ENCODE peak calls at places on chromosomes 1 and 21, in four cellular contexts. V is body of pancreas, J is H1, Z is Peyer's patch. S is an unnamed sample.

GRCh38 chr1:224894915-224895314 is 34.6 kb upstream of the DNAH14 start:
- DNase-seq in V (no peak), J (no peak), Z (no peak), S (no peak)

GRCh38 chr1:211559222-211560010 is 19.5 kb downstream of the SLC30A1 start:
- DNase-seq in V (no peak), J (peak), Z (no peak), S (no peak)

GRCh38 chr21:30962013-30962412 is 76.3 kb downstream of the KRTAP19-8 start:
- DNase-seq in V (no peak), J (no peak), Z (no peak), S (no peak)

GRCh38 chr1:145979746-145980435 is 15.4 kb downstream of the POLR3GL start:
- DNase-seq in V (no peak), J (no peak), Z (peak), S (no peak)

GRCh38 chr1:40267767-40268187 is 9.7 kb downstream of the ZMPSTE24 start:
- DNase-seq in V (peak), J (no peak), Z (no peak), S (no peak)

GRCh38 chr1:234611153-234611798 is 1.3 kb upstream of the IRF2BP2 start:
- DNase-seq in V (peak), J (no peak), Z (peak), S (no peak)

GRCh38 chr1:229027622-229028182 is 243.2 kb upstream of the RAB4A start:
- DNase-seq in V (peak), J (no peak), Z (peak), S (no peak)

GRCh38 chr1:203531063-203531462 is 37.1 kb downstream of the OPTC start:
- DNase-seq in V (no peak), J (no peak), Z (no peak), S (no peak)

GRCh38 chr1:26327956-26328362 is 10.2 kb downstream of the CD52 start:
- DNase-seq in V (no peak), J (no peak), Z (no peak), S (no peak)

GRCh38 chr1:59128239-59128736 is 168.6 kb upstream of the FGGY start:
- DNase-seq in V (no peak), J (no peak), Z (no peak), S (no peak)

GRCh38 chr21:45074818-45075605 is 632 bp downstream of the ADARB1 start:
- DNase-seq in V (no peak), J (peak), Z (no peak), S (peak)

GRCh38 chr1:235597867-235598553 is 51.6 kb downstream of the GNG4 start:
- DNase-seq in V (no peak), J (no peak), Z (no peak), S (peak)

GRCh38 chr1:61081637-61082335 is 575 bp upstream of the NFIA start:
- DNase-seq in V (peak), J (peak), Z (peak), S (peak)

GRCh38 chr1:24925082-24925779 is 4.8 kb downstream of the RUNX3 start:
- DNase-seq in V (no peak), J (no peak), Z (peak), S (no peak)

DNA sequence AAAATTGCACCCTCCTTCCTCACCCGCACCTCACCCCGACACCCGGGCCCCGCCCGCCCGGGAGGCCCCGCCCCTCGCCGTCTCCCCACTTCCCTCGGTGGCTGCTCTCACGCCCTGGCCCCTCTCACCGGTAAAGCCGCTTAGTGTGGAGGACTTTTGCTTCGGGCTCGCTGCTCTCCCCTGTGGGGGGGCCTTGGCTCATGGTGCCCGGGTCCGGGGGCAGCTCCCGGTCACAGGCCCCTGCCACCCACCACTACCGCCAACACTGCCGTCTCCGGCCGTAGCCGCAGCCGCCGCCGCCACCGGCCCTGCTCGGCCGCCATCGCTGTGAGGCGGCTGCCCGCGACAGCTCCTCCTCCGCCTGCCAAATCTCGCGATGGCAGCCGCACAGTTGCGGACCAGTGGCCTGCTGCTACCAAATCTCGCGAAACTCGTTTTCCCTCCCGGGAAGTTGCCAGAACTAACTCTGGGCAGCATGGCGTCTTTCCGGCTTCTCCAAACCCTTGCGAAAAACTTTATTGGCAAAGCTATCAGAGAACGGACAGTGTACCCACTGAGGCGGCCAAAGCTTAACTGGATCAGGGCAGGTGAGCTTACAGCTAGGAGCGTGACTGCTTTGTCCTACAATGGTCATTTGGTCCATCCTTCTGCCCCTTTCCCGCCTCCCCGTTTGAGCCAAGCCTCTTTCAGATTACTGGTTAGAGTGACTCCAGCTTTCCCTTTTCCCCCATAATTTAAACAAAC is at the start of gene SMG5:
- DNase-seq in V (peak), J (peak), Z (peak), S (peak)
- TF ChIP-seq POLR2A in V (peak), J (peak), Z (peak), S (peak)

GRCh38 chr1:65001238-65001792 is 35.0 kb upstream of the JAK1 start:
- DNase-seq in V (peak), J (peak), Z (peak), S (peak)

GRCh38 chr1:65006806-65007205 is 40.5 kb upstream of the JAK1 start:
- DNase-seq in V (no peak), J (no peak), Z (no peak), S (no peak)

GRCh38 chr1:65002156-65002507 is 35.8 kb upstream of the JAK1 start:
- DNase-seq in V (no peak), J (no peak), Z (no peak), S (no peak)

GRCh38 chr1:65003316-65003664 is 36.9 kb upstream of the JAK1 start:
- DNase-seq in V (no peak), J (no peak), Z (no peak), S (no peak)

DNA sequence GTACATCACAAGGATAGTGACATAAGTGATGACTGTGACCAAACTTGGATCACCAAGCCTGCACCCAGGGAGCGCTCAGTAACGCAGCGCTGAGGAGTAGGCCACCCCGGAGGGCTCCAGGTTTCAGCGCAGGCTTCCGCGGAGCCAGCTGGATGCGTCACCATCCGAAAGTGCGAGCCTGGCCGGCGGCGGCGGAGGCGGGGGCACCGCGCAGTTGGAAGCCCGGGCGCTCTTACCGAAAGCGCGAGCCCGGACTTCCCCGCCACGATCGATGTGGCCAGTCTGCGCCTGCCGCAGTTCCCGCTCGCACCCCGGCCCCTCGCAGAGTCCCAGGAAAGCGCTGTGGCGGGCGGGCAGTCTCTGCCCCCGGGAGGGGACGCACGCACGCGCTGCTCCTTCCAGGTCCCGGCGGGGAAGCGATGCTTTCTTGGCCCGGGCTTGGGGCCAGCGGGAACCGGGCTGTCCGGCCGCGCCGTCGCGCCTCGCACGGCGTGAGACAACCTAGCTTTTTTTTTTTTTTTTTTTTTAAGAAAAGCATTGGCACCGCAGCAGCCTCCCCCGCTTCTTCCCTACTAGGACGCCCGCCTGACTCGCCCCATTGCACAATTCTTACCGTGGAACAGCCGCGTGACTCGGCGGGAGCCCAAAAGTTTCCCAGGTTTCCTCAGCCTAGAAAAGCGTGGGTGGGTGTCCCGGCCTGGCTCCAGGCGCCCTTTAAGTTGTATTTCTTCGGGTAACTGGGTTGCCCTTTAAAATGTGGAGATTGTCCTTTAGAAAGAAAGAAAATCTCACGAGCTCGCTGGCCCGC is 36.4 kb upstream of the JAK1 start:
- DNase-seq in V (peak), J (peak), Z (peak), S (peak)
- TF ChIP-seq POLR2A in V (peak), J (peak), Z (no peak), S (no peak)

DNA sequence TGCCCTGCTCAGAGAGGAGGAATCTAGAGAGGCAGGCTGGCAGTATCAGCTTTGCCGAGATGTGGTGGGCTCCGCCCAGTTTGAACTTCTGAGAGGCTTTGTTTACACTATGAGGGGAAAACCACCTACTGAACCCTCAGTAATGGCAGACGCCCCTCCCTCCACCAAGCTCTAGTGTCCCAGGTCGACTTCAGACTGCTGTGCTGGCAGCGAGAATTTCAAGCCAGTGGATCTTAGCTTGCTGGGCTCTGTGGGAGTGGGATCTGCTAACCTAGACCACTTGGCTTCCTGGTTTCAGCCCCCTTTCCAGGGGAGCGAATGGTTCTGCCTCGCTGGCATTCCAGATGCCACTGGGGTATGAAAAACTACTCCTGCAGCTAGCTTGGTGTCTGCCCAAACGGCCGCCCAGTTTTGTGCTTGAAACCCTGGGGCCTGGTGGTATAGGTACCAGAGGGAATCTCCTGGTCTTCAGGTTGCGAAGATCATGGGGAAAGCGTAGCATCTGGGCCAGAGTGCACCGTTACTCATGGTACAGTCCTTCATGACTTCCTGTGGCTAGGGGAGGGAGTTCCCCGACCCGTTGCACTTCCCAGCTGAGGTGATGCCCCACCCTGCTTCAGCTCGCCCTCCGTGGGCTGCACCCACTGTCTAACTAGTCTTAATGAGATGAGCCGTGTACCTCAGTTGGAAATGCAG is 43.6 kb downstream of the C21orf91 start:
- DNase-seq in V (no peak), J (no peak), Z (peak), S (peak)
- TF ChIP-seq POLR2A in V (no peak), J (no peak), Z (no peak), S (no peak)

GRCh38 chr21:38807481-38807880 is 1.8 kb downstream of the ETS2 start:
- DNase-seq in V (no peak), J (no peak), Z (no peak), S (no peak)

GRCh38 chr21:38806942-38807284 is 1.2 kb downstream of the ETS2 start:
- DNase-seq in V (no peak), J (no peak), Z (no peak), S (no peak)

GRCh38 chr21:38809170-38809878 is 3.6 kb downstream of the ETS2 start:
- DNase-seq in V (no peak), J (peak), Z (no peak), S (no peak)

GRCh38 chr21:38806153-38806941 is 618 bp downstream of the ETS2 start:
- DNase-seq in V (no peak), J (peak), Z (no peak), S (peak)

DNA sequence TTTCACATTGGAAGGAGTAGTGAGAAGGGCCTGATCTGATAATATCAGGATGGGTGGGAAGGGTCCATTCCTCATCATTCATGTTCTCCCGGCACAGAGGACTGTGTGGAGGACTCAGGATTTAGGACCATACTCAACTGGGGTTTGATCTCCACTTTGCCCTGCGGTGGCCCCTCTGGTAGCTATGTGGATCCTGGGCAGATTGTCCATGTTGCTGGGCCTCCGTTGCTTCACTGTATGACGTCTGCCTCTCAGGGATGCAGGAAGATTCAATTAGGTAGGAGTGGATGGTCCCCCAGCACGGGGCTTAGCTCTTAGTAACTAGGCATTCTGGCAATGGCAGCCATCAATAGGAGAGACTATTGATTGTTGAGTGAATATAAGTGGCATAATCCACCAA is 2.3 kb downstream of the ETS2 start:
- DNase-seq in V (no peak), J (no peak), Z (no peak), S (no peak)
- TF ChIP-seq POLR2A in V (no peak), J (no peak), Z (no peak), S (no peak)

GRCh38 chr1:245001252-245001651 is 136.9 kb upstream of the HNRNPU start:
- DNase-seq in V (no peak), J (no peak), Z (no peak), S (no peak)
- TF ChIP-seq POLR2A in V (no peak), J (no peak), Z (no peak), S (no peak)

GRCh38 chr1:32232558-32233304 is 10.5 kb downstream of the EIF3I start:
- DNase-seq in V (no peak), J (no peak), Z (no peak), S (no peak)
- TF ChIP-seq POLR2A in V (no peak), J (no peak), Z (no peak), S (no peak)

GRCh38 chr1:95117207-95118018 is at the start of gene TLCD4:
- DNase-seq in V (peak), J (peak), Z (peak), S (peak)
- TF ChIP-seq POLR2A in V (peak), J (peak), Z (peak), S (no peak)